ENCODE peak calls at places on chromosomes 6 and 20, in eight cellular contexts. N is esophagus squamous epithelium, X is tibial artery, Q is transverse colon, D is cardiac muscle cell, S is fibroblast of mammary gland, F is left ventricle myocardium inferior, P is IMR-90. K is an unnamed sample.

GRCh38 chr20:39885975-39886649 is 802.9 kb downstream of the MAFB start:
- DNase-seq in N (peak; percentile 9), X (peak; percentile 80), Q (peak; percentile 47), D (peak; percentile 63), S (peak; percentile 92), F (peak; percentile 70), P (peak; percentile 88), K (peak; percentile 95)

GRCh38 chr6:43842231-43842794 is 72.3 kb downstream of the VEGFA start:
- DNase-seq in N (no peak), X (no peak), Q (peak; percentile 31), D (no peak), S (peak; percentile 80), F (no peak), P (peak; percentile 72), K (no peak)

GRCh38 chr6:68892432-68892831 is 257.4 kb downstream of the ADGRB3 start:
- DNase-seq in N (no peak), X (no peak), Q (no peak), D (no peak), S (no peak), F (no peak), P (no peak), K (no peak)

GRCh38 chr20:44720994-44721784 is 6.0 kb downstream of the CCN5 start:
- DNase-seq in N (no peak), X (peak; percentile 85), Q (no peak), D (no peak), S (peak; percentile 86), F (no peak), P (peak; percentile 77), K (peak; percentile 82)

GRCh38 chr6:31513456-31514165 is 15.2 kb upstream of the MCCD1 start:
- DNase-seq in N (no peak), X (no peak), Q (no peak), D (no peak), S (no peak), F (no peak), P (no peak), K (no peak)

GRCh38 chr6:63792846-63793245 is 157.2 kb downstream of the PHF3 start:
- DNase-seq in N (no peak), X (no peak), Q (no peak), D (no peak), S (peak; percentile 64), F (no peak), P (no peak), K (no peak)

GRCh38 chr20:53354314-53354713 is 239.3 kb downstream of the ZNF217 start:
- DNase-seq in N (no peak), X (no peak), Q (no peak), D (no peak), S (no peak), F (no peak), P (no peak), K (no peak)

GRCh38 chr6:116779569-116780164 is 14.1 kb upstream of the FAM162B start:
- DNase-seq in N (no peak), X (no peak), Q (no peak), D (peak; percentile 52), S (peak; percentile 52), F (no peak), P (peak; percentile 36), K (peak; percentile 72)

GRCh38 chr6:87391334-87391733 is 16.4 kb upstream of the CFAP206 start:
- DNase-seq in N (no peak), X (no peak), Q (no peak), D (peak; percentile 66), S (peak; percentile 32), F (no peak), P (peak; percentile 29), K (peak; percentile 50)

GRCh38 chr6:169162968-169163903 is 90.4 kb downstream of the THBS2 start:
- DNase-seq in N (no peak), X (peak; percentile 90), Q (no peak), D (no peak), S (peak; percentile 100), F (no peak), P (peak; percentile 99), K (peak; percentile 91)

GRCh38 chr6:144350176-144350575 is 65.0 kb downstream of the UTRN start:
- DNase-seq in N (no peak), X (no peak), Q (no peak), D (no peak), S (no peak), F (no peak), P (no peak), K (no peak)

GRCh38 chr6:148414836-148415235 is 72.2 kb downstream of the SASH1 start:
- DNase-seq in N (no peak), X (no peak), Q (no peak), D (no peak), S (peak; percentile 86), F (no peak), P (peak; percentile 68), K (peak; percentile 81)

GRCh38 chr6:95578106-95578410 is 723 bp downstream of the MANEA start:
- DNase-seq in N (no peak), X (no peak), Q (no peak), D (no peak), S (no peak), F (no peak), P (peak; percentile 1), K (no peak)

GRCh38 chr6:2731281-2731909 is 19.3 kb downstream of the MYLK4 start:
- DNase-seq in N (no peak), X (no peak), Q (no peak), D (no peak), S (no peak), F (no peak), P (no peak), K (no peak)

GRCh38 chr20:43904778-43905177 is 9.9 kb upstream of the TOX2 start:
- DNase-seq in N (no peak), X (no peak), Q (no peak), D (no peak), S (no peak), F (no peak), P (no peak), K (no peak)

GRCh38 chr20:17229256-17229655 is 2.4 kb downstream of the PCSK2 start:
- DNase-seq in N (no peak), X (no peak), Q (no peak), D (no peak), S (no peak), F (no peak), P (no peak), K (no peak)

GRCh38 chr6:75532521-75532920 is 38.9 kb upstream of the FILIP1 start:
- DNase-seq in N (no peak), X (no peak), Q (no peak), D (no peak), S (no peak), F (no peak), P (peak; percentile 15), K (peak; percentile 56)

GRCh38 chr6:9647599-9647998 is 767.3 kb downstream of the TFAP2A start:
- DNase-seq in N (no peak), X (no peak), Q (no peak), D (no peak), S (no peak), F (no peak), P (peak; percentile 62), K (peak; percentile 20)

GRCh38 chr6:35491558-35492541 is 5.0 kb downstream of the TEAD3 start:
- DNase-seq in N (no peak), X (no peak), Q (no peak), D (peak; percentile 49), S (no peak), F (peak; percentile 18), P (no peak), K (no peak)

GRCh38 chr6:15252205-15252604 is 6.3 kb downstream of the JARID2 start:
- DNase-seq in N (no peak), X (no peak), Q (no peak), D (no peak), S (no peak), F (no peak), P (no peak), K (no peak)
- H3K4me3 ChIP-seq in N (no peak overlapping the region), X (no peak overlapping the region), Q (no peak overlapping the region), D (no peak overlapping the region), S (no peak overlapping the region), F (no peak overlapping the region), P (no peak overlapping the region), K (no peak overlapping the region)

GRCh38 chr6:14165091-14165490 is 47.5 kb downstream of the CD83 start:
- DNase-seq in N (no peak), X (no peak), Q (no peak), D (no peak), S (peak; percentile 88), F (no peak), P (peak; percentile 71), K (peak; percentile 52)
- TF ChIP-seq CTCF in N (no peak), X (no peak), Q (no peak), D (no peak), S (no peak), F (no peak), P (no peak), K (no peak)

DNA sequence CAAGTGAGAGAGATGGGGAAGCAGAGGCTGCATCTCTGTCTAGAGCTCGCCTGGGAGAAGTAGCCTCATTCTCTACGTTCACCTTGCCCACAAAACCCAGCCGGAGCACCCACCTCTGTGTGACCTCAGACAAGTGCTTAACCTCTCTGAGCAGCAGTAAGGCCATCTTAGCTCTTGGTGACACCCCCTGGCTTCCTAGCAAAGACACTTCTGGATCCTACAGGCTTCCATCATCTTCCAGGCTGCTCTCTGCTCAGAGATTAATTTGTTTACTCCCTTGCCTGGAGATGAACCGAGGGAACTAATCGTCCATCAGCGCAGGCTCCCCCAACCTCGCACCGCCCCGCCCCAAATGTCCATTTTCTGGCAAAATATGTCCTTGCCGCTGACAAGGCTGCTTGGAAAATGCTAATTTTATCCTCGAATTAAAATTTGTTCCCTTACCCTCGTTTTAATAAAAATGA is 24.0 kb upstream of the CTNNBL1 start:
- DNase-seq in N (no peak), X (no peak), Q (no peak), D (no peak), S (no peak), F (no peak), P (no peak), K (no peak)
- H3K4me3 ChIP-seq in N (peak overlapping the region; percentile 53), X (peak overlapping the region; percentile 6), Q (no peak overlapping the region), D (no peak overlapping the region), S (no peak overlapping the region), F (peak overlapping the region; percentile 49), P (no peak overlapping the region), K (no peak overlapping the region)

GRCh38 chr6:40112350-40112749 is 178.1 kb upstream of the MOCS1 start:
- DNase-seq in N (no peak), X (no peak), Q (no peak), D (peak; percentile 61), S (no peak), F (no peak), P (no peak), K (no peak)
- TF ChIP-seq CTCF in N (no peak), X (no peak), Q (no peak), D (no peak), S (no peak), F (no peak), P (no peak), K (no peak)

DNA sequence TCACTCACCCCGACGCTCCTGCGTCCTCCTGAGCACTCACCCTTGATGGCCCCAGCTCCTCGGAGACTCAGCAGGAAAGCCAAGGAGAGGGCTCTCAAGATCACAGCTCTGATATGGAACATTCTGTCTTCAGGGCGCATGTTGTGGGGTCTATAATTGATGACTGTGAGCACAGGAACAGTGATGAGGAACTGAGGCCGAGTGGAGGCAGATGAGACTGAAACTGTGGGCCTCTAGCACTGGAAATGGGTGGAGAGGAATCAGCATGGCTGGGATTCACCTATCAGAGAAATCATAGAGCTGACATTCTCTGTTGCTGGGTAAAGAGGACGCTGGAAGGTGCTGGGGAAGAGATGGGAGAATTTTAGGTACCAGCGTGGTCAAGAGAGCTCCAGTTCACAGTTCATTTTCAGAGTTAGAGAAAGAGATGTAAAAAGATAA is at the start of gene HLA-DPA1:
- DNase-seq in N (no peak), X (peak; percentile 72), Q (peak; percentile 64), D (peak; percentile 15), S (peak; percentile 12), F (no peak), P (peak; percentile 11), K (peak; percentile 55)
- H3K4me3 ChIP-seq in N (peak within 1 kb of the TSS; percentile 63), X (peak within 1 kb of the TSS; percentile 34), Q (peak within 1 kb of the TSS; percentile 40), D (no peak within 1 kb of the TSS), S (no peak within 1 kb of the TSS), F (peak within 1 kb of the TSS; percentile 63), P (no peak within 1 kb of the TSS), K (no peak within 1 kb of the TSS)

GRCh38 chr6:38968702-38969149 is 79.9 kb upstream of the GLP1R start:
- DNase-seq in N (no peak), X (no peak), Q (no peak), D (no peak), S (no peak), F (no peak), P (no peak), K (no peak)
- TF ChIP-seq CTCF in N (no peak), X (no peak), Q (no peak), D (no peak), S (no peak), F (no peak), P (no peak), K (no peak)

K was measured in choroid plexus epithelial cell.